ENCODE peak calls at places on chromosomes 3 and 15, in nine cellular contexts. Y is kidney; I is endothelial cell; Q is AG04450; F is GOT3; H is central memory CD8-positive, alpha-beta T cell; Z is lung; V is left ventricle myocardium superior; E is T47D. L is an unnamed sample.

GRCh38 chr15:92634641-92635272 is 20.8 kb downstream of the FAM174B start:
- DNase-seq in Q (no peak), E (no peak), H (no peak), V (no peak), Z (no peak), F (no peak), I (no peak), Y (no peak), L (no peak)

GRCh38 chr3:156259896-156260788 is 139.8 kb downstream of the KCNAB1 start:
- DNase-seq in H (no peak), V (no peak), F (no peak), Y (no peak), I (no peak), E (no peak), Q (no peak), Z (no peak), L (no peak)

GRCh38 chr3:142857056-142857455 is 31.8 kb downstream of the PCOLCE2 start:
- DNase-seq in H (no peak), V (peak; percentile 78), Z (no peak), E (peak; percentile 90), Q (no peak), F (no peak), I (peak; percentile 40), Y (no peak), L (no peak)

GRCh38 chr3:193711523-193711963 is 118.5 kb downstream of the OPA1 start:
- DNase-seq in Z (no peak), F (no peak), V (no peak), E (no peak), I (no peak), Q (no peak), H (no peak), Y (no peak), L (no peak)

GRCh38 chr3:6697285-6697684 is 163.6 kb upstream of the GRM7 start:
- DNase-seq in Z (no peak), Y (no peak), F (no peak), V (no peak), I (no peak), E (no peak), H (no peak), Q (no peak), L (no peak)

GRCh38 chr15:52153900-52154895 is 37.0 kb downstream of the GNB5 start:
- DNase-seq in H (no peak), I (no peak), V (no peak), Z (no peak), E (no peak), F (no peak), Y (no peak), Q (no peak), L (no peak)

GRCh38 chr15:84714816-84715215 is 1.1 kb downstream of the SEC11A start:
- DNase-seq in H (no peak), Q (no peak), Y (no peak), E (no peak), Z (no peak), V (no peak), I (no peak), F (no peak), L (no peak)

GRCh38 chr3:32256206-32256605 is 17.7 kb downstream of the CMTM8 start:
- DNase-seq in H (no peak), F (no peak), Q (no peak), E (no peak), V (no peak), I (no peak), Z (no peak), Y (no peak), L (no peak)

GRCh38 chr3:168865022-168865551 is 769.4 kb upstream of the GOLIM4 start:
- DNase-seq in I (peak; percentile 21), Q (no peak), E (peak; percentile 49), Z (no peak), Y (no peak), H (no peak), F (no peak), V (no peak), L (no peak)

GRCh38 chr3:194150252-194150934 is 14.4 kb downstream of the HES1 start:
- DNase-seq in I (no peak), V (no peak), Y (no peak), Q (no peak), E (peak; percentile 90), Z (no peak), F (no peak), H (no peak), L (no peak)

GRCh38 chr3:38089163-38089562 is 47.8 kb downstream of the ACAA1 start:
- DNase-seq in Z (no peak), F (no peak), Q (no peak), Y (no peak), V (peak; percentile 42), E (no peak), H (no peak), I (no peak), L (no peak)

GRCh38 chr3:146165370-146165769 is 4.4 kb upstream of the PLOD2 start:
- DNase-seq in E (no peak), H (no peak), I (no peak), Y (no peak), F (no peak), Q (no peak), V (no peak), Z (no peak), L (peak; percentile 62)

GRCh38 chr3:87949879-87950208 is 109.0 kb downstream of the CGGBP1 start:
- DNase-seq in H (no peak), V (no peak), Z (no peak), Q (no peak), I (no peak), E (no peak), F (no peak), Y (no peak), L (no peak)

GRCh38 chr15:99992611-99993231 is 259.5 kb upstream of the LYSMD4 start:
- DNase-seq in Z (no peak), F (no peak), Y (peak; percentile 62), E (no peak), I (no peak), H (no peak), Q (no peak), V (no peak), L (no peak)

GRCh38 chr3:171461087-171461917 is 1.1 kb upstream of the TNIK start:
- DNase-seq in Z (no peak), I (no peak), Y (no peak), V (no peak), H (no peak), E (peak; percentile 92), Q (no peak), F (no peak), L (no peak)

GRCh38 chr3:99236576-99236975 is 335.1 kb upstream of the DCBLD2 start:
- DNase-seq in F (no peak), H (no peak), V (no peak), Q (no peak), Y (no peak), Z (no peak), E (no peak), I (no peak), L (no peak)

L was measured in skeletal muscle cell.